ENCODE peak calls at places on chromosomes 2 and 18, in eight cellular contexts. D is thoracic aorta; F is iris pigment epithelial cell; V is HS-5; T is NCI-H2081; Z is stimulated activated CD4-positive, alpha-beta T cell treated with anti-CD3 and anti-CD28 coated beads, Interleukin-12 subunit alpha, Interleukin-12 subunit beta, amount 100 ng/mL, for 48 hours; L is upper lobe of right lung; B is KG1. I is an unnamed sample.

GRCh38 chr18:74524097-74524496 is 10.2 kb upstream of the CNDP1 start:
- DNase-seq in D (no peak), F (no peak), V (no peak), T (no peak), Z (no peak), L (peak), B (peak), I (no peak)

GRCh38 chr2:164388511-164388910 is 232.8 kb downstream of the GRB14 start:
- DNase-seq in D (no peak), F (peak), V (peak), T (no peak), Z (no peak), L (no peak), B (no peak), I (no peak)

GRCh38 chr2:112340416-112340815 is 65.0 kb downstream of the ZC3H6 start:
- DNase-seq in D (no peak), F (no peak), V (no peak), T (no peak), Z (no peak), L (no peak), B (no peak), I (no peak)

GRCh38 chr2:30266051-30266621 is 34.8 kb downstream of the LBH start:
- DNase-seq in D (no peak), F (no peak), V (no peak), T (no peak), Z (peak), L (no peak), B (no peak), I (no peak)

GRCh38 chr2:31778153-31778552 is 197.4 kb upstream of the SRD5A2 start:
- DNase-seq in D (no peak), F (no peak), V (no peak), T (no peak), Z (no peak), L (no peak), B (no peak), I (no peak)

GRCh38 chr18:24114924-24115549 is 23.8 kb upstream of the CABYR start:
- DNase-seq in D (no peak), F (no peak), V (no peak), T (no peak), Z (no peak), L (no peak), B (no peak), I (no peak)

GRCh38 chr2:222972420-222972819 is 79.6 kb upstream of the KCNE4 start:
- DNase-seq in D (no peak), F (no peak), V (no peak), T (no peak), Z (no peak), L (no peak), B (no peak), I (no peak)

GRCh38 chr2:237492137-237492890 is 5.3 kb downstream of the MLPH start:
- DNase-seq in D (no peak), F (no peak), V (no peak), T (no peak), Z (no peak), L (peak), B (no peak), I (no peak)

GRCh38 chr2:171386627-171387026 is 47.2 kb downstream of the METTL8 start:
- DNase-seq in D (no peak), F (no peak), V (no peak), T (no peak), Z (no peak), L (no peak), B (no peak), I (no peak)

GRCh38 chr2:239649309-239649708 is 248.5 kb upstream of the HDAC4 start:
- DNase-seq in D (no peak), F (no peak), V (no peak), T (no peak), Z (no peak), L (no peak), B (no peak), I (no peak)

GRCh38 chr2:188512456-188512855 is 220.8 kb downstream of the GULP1 start:
- DNase-seq in D (no peak), F (peak), V (peak), T (peak), Z (no peak), L (no peak), B (peak), I (peak)